ENCODE peak calls at places on chromosome 11, in five cellular contexts. E is HepG2, T is K562, Z is GM12878, S is upper lobe of left lung. N is an unnamed sample.

GRCh38 chr11:111586305-111586915 is 15.8 kb upstream of the SIK2 start:
- ATAC-seq in E (peak; percentile 65), T (peak; percentile 75), Z (peak; percentile 84), S (peak; percentile 72), N (no peak)

GRCh38 chr11:32312865-32313403 is 122.4 kb downstream of the WT1 start:
- ATAC-seq in E (peak; percentile 93), T (peak; percentile 98), Z (peak; percentile 78), S (peak; percentile 88), N (peak; percentile 48)

GRCh38 chr11:111631666-111632039 is 29.4 kb downstream of the SIK2 start:
- ATAC-seq in E (no peak), T (no peak), Z (peak; percentile 52), S (no peak), N (no peak)

GRCh38 chr11:113781682-113782081 is 2.1 kb downstream of the CLDN25 start:
- ATAC-seq in E (peak; percentile 56), T (no peak), Z (no peak), S (peak; percentile 21), N (no peak)

GRCh38 chr11:28834877-28835276 is 726.7 kb downstream of the METTL15 start:
- ATAC-seq in E (no peak), T (no peak), Z (no peak), S (no peak), N (no peak)

GRCh38 chr11:69121021-69121420 is 34.7 kb upstream of the SMIM38 start:
- ATAC-seq in E (no peak), T (no peak), Z (no peak), S (no peak), N (no peak)

GRCh38 chr11:32722255-32722654 is 72.2 kb downstream of the CCDC73 start:
- ATAC-seq in E (no peak), T (no peak), Z (peak; percentile 56), S (no peak), N (no peak)

GRCh38 chr11:44993971-44994705 is 43.5 kb upstream of the TP53I11 start:
- ATAC-seq in E (no peak), T (no peak), Z (no peak), S (no peak), N (no peak)

GRCh38 chr11:79906189-79906588 is 465.4 kb upstream of the TENM4 start:
- ATAC-seq in E (no peak), T (no peak), Z (no peak), S (no peak), N (no peak)

GRCh38 chr11:6655790-6656580 is at the start of gene DCHS1:
- ATAC-seq in E (no peak), T (no peak), Z (no peak), S (peak; percentile 84), N (peak; percentile 59)

GRCh38 chr11:35906681-35907080 is 37.2 kb upstream of the LDLRAD3 start:
- ATAC-seq in E (no peak), T (no peak), Z (no peak), S (no peak), N (no peak)

GRCh38 chr11:35911013-35911412 is 32.8 kb upstream of the LDLRAD3 start:
- ATAC-seq in E (no peak), T (no peak), Z (peak; percentile 18), S (no peak), N (no peak)

GRCh38 chr11:35905901-35906661 is 37.8 kb upstream of the LDLRAD3 start:
- ATAC-seq in E (no peak), T (no peak), Z (no peak), S (no peak), N (no peak)

GRCh38 chr11:35909866-35910265 is 34.0 kb upstream of the LDLRAD3 start:
- ATAC-seq in E (no peak), T (no peak), Z (no peak), S (no peak), N (no peak)

DNA sequence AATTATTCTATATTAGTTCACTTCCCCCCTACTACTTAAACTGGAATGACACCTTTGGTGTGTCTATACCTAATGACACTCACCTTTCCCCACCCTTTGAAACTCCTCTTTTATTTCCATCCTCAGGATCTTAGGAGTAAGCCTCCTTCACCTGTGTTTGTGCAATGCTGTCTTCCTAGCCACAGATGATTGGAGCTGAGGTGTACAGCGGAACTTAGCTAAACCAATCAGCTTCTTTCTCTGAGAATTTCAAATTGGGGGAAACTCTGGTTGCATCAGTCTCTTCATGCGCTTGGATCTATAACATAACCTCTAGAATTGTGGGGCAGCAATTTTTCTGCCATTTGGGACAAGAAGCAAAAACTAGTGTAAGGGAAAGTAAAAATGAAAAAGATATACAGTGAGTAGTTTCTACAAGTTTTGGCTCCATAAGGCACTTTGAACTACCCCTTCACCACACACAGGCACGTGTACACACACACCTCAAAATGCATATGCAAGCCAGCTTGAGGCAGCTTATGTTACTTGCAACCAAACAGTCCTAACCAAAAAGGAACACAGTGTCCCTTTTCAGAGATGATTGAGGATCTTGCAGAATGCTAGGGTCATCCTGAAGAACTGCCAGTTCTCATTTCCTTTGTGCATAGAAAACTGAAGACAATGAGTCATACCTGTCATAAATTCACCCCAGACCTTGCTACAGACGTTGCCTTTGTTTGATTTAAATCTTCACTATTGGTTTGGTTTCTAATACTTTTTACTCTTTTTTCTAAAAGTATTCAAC is 36.0 kb upstream of the LDLRAD3 start:
- ATAC-seq in E (no peak), T (no peak), Z (peak; percentile 73), S (peak; percentile 76), N (peak; percentile 91)
- TF ChIP-seq EP300 in E (no peak), T (no peak), Z (peak; percentile 68), S (no peak), N (no peak)

GRCh38 chr11:65434667-65435179 is 12.1 kb downstream of the NEAT1 start:
- ATAC-seq in E (peak; percentile 2), T (no peak), Z (peak; percentile 3), S (no peak), N (no peak)
- TF ChIP-seq POLR2AphosphoS5 in E (peak; percentile 60), T (no peak), Z (no peak), S (peak; percentile 38), N (peak; percentile 18)

GRCh38 chr11:118605116-118605867 is 2.1 kb upstream of the PHLDB1 start:
- ATAC-seq in E (peak; percentile 15), T (peak; percentile 16), Z (no peak), S (peak; percentile 55), N (peak; percentile 68)
- TF ChIP-seq POLR2A in E (no peak), T (no peak), Z (no peak), S (no peak), N (peak; percentile 15)

GRCh38 chr11:24267015-24267414 is 229.8 kb upstream of the LUZP2 start:
- ATAC-seq in E (no peak), T (no peak), Z (no peak), S (no peak), N (no peak)
- TF ChIP-seq EP300 in E (no peak), T (no peak), Z (no peak), S (no peak), N (no peak)

DNA sequence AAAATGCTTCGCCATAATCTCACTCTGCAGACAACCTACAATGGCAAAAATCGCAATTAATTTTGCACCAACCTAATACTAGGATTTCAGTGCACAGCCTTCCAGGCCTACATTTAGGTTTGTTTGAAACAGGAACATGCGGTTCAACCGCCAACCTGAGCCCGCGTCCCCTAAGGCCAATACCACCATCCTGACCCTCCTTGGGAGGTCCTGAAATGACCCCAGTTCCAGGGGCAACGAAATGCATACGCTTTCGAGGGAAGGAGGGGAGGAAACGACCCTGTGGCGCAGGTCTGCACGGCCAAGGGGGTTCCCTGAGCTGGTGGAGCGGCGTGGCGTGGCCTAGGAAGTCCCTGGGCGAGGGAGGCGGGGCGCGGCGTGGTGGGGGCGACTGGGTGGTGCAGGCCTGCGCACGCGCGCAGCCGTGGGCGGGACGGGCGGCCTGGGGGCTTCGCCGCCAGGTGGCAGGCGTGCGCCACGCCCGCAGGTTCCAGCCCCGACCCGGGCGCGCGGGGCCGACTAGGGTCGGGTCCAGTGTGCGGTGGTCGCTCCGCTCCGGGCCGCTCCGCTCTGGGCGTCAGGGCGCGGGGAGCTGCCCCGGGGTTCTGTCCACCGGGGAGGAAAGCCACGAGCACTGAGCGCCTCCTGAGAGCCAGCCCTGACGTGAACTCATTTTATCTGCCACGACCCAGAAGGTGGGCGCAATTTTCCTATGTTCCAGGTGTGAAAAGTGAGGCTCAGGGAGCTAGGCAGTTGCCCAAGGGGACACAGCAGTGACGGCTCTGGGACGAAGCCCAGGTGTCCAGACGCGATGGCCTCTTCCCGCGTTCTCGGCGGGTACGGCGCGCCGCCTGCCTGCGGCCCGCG is 94.2 kb downstream of the SWAP70 start:
- ATAC-seq in E (peak; percentile 84), T (peak; percentile 92), Z (peak; percentile 86), S (peak; percentile 90), N (peak; percentile 74)
- TF ChIP-seq POLR2AphosphoS5 in E (peak; percentile 83), T (no peak), Z (no peak), S (no peak), N (peak; percentile 19)

DNA sequence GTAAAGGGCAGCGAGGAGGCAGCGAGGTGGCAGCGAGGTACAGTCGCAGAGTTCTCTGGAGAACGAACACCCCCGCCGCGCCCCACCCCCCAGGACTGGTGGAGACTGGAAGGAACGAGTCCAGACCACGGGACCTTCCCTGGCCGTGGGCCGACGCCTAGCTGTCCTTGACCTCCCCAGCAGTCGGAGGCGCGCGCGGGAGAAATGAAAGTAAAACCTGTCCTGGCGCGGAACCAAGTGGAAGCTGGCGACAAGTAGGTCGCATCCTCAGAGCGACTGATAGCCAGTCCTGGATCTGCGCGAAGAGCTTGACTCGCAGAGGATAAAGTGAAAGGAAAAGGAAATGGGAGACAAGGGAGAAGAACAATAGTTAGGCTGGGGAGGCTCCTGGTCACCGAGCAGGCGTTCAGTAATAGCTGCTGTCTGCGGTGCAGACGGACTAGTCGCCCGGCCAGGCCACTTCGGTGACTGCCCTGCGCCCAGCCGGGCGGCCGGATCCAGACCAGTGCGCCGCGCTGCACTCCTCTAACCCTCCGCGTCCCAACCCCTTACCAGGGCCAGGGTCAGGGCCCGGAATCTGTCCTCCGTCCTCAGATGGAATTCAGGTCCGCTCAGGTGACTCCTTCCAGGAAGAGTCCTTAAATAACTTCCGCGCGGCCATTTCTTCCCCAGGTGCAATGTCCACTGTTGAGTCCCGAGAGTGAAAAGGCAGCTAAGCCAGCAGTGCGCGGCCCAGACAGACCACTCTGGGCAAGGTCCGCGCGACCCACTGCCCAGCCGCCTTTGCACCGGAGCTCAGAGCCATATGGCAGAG is 1.9 kb upstream of the ADM start:
- ATAC-seq in E (peak; percentile 32), T (peak; percentile 48), Z (peak; percentile 28), S (peak; percentile 45), N (peak; percentile 50)
- TF ChIP-seq POLR2A in E (no peak), T (no peak), Z (no peak), S (no peak), N (no peak)